ENCODE peak calls at places on chromosome 3, in eight cellular contexts. J is transverse colon, D is suprapubic skin, N is SK-N-SH, V is stomach, L is H1, W is GM23338, O is breast epithelium. F is an unnamed sample.
A peak's percentile ranks its signal among the peaks of the same experiment; 100 is the strongest.

GRCh38 chr3:111967651-111968274 is 11.1 kb upstream of the ABHD10 start:
- DNase-seq in J (peak; percentile 85), D (peak; percentile 84), N (peak; percentile 46), V (peak; percentile 87), L (peak; percentile 58), W (peak; percentile 95), O (peak; percentile 86), F (peak; percentile 92)

GRCh38 chr3:87260270-87260669 is 16.1 kb downstream of the POU1F1 start:
- DNase-seq in J (peak; percentile 28), D (no peak), N (peak; percentile 15), V (peak; percentile 38), L (no peak), W (peak; percentile 87), O (no peak), F (no peak)

GRCh38 chr3:48558446-48559134 is 2.0 kb upstream of the PFKFB4 start:
- DNase-seq in J (peak; percentile 43), D (no peak), N (peak; percentile 49), V (no peak), L (no peak), W (no peak), O (no peak), F (peak; percentile 80)

GRCh38 chr3:86830566-86830965 is 160.4 kb downstream of the VGLL3 start:
- DNase-seq in J (no peak), D (no peak), N (no peak), V (no peak), L (no peak), W (no peak), O (no peak), F (no peak)

GRCh38 chr3:150825192-150825915 is 62.4 kb upstream of the SIAH2 start:
- DNase-seq in J (no peak), D (no peak), N (no peak), V (no peak), L (no peak), W (no peak), O (no peak), F (no peak)

GRCh38 chr3:171829841-171830559 is 13.1 kb upstream of the TMEM212 start:
- DNase-seq in J (peak; percentile 72), D (no peak), N (peak; percentile 59), V (peak; percentile 74), L (no peak), W (peak; percentile 86), O (peak; percentile 61), F (peak; percentile 89)

GRCh38 chr3:58093573-58094195 is 85.5 kb downstream of the FLNB start:
- DNase-seq in J (no peak), D (no peak), N (no peak), V (no peak), L (no peak), W (no peak), O (no peak), F (peak; percentile 21)

GRCh38 chr3:111326144-111326995 is 215.6 kb upstream of the CD96 start:
- DNase-seq in J (no peak), D (no peak), N (no peak), V (no peak), L (no peak), W (no peak), O (no peak), F (no peak)

GRCh38 chr3:12968541-12968940 is 104.7 kb downstream of the IQSEC1 start:
- DNase-seq in J (no peak), D (peak; percentile 64), N (no peak), V (no peak), L (no peak), W (no peak), O (no peak), F (no peak)

GRCh38 chr3:115165701-115166100 is 18.6 kb upstream of the ZBTB20 start:
- DNase-seq in J (no peak), D (no peak), N (no peak), V (no peak), L (no peak), W (no peak), O (no peak), F (no peak)

GRCh38 chr3:51338632-51339031 is 46.5 kb upstream of the MANF start:
- DNase-seq in J (no peak), D (no peak), N (no peak), V (peak; percentile 64), L (no peak), W (no peak), O (no peak), F (peak; percentile 14)

GRCh38 chr3:180804871-180805430 is 107.5 kb upstream of the FXR1 start:
- DNase-seq in J (no peak), D (no peak), N (no peak), V (no peak), L (peak; percentile 65), W (peak; percentile 92), O (no peak), F (no peak)

GRCh38 chr3:126014252-126014651 is 45.3 kb downstream of the ROPN1B start:
- DNase-seq in J (no peak), D (no peak), N (no peak), V (no peak), L (no peak), W (no peak), O (no peak), F (peak; percentile 42)

GRCh38 chr3:120265989-120266388 is 19.0 kb downstream of the GPR156 start:
- DNase-seq in J (no peak), D (no peak), N (no peak), V (no peak), L (no peak), W (no peak), O (no peak), F (no peak)

GRCh38 chr3:135125171-135125801 is 330.2 kb downstream of the EPHB1 start:
- DNase-seq in J (no peak), D (no peak), N (no peak), V (no peak), L (no peak), W (peak; percentile 77), O (no peak), F (no peak)

DNA sequence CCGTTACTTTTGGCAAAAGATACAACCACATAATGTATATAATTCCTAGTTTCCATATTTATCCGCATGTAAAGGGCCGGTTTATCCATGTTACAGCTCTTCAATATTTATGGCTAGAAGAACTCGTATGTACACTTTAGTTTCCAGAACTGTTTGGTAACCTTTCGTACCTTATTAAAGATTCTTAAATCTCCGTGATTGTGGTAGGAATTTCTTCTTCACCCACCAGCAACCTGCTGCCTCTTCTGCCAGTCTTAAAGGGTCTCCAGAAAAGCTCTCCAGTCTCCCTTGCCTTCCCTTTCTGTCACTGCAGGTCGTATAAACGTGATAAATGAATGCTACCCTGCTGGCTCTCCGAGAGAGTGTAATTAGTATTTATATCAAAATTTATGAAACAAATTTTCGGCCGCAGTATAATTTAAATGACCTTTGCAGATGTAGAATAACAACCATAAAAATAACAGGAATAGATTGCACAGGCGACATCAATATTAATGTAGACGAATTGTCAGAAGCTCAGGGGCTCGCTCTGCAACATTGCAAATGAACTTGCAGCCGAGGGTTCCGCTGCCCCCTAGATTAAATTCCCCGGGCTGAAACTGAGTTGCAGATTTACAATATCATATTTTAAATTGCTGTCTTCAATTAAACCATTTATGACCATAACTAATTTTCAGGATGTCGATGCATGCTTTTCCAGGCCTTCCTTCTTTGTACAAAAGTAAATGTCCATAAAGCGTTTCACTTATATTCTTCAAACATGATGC is 5.4 kb downstream of the ZIC1 start:
- DNase-seq in J (no peak), D (no peak), N (no peak), V (no peak), L (no peak), W (no peak), O (no peak), F (no peak)
- TF ChIP-seq POLR2AphosphoS5 in J (no peak), D (no peak), N (no peak), V (no peak), L (no peak), W (no peak), O (no peak), F (no peak)

GRCh38 chr3:147662705-147663104 is 253.5 kb downstream of the ZIC1 start:
- DNase-seq in J (no peak), D (no peak), N (no peak), V (no peak), L (no peak), W (no peak), O (no peak), F (no peak)
- H3K27me3 ChIP-seq in J (no peaks in the 10 kb centered on the region), D (no peaks in the 10 kb centered on the region), N (no peaks in the 10 kb centered on the region), V (no peaks in the 10 kb centered on the region), L (no peaks in the 10 kb centered on the region), W (no peaks in the 10 kb centered on the region), O (no peaks in the 10 kb centered on the region), F (no peaks in the 10 kb centered on the region)

DNA sequence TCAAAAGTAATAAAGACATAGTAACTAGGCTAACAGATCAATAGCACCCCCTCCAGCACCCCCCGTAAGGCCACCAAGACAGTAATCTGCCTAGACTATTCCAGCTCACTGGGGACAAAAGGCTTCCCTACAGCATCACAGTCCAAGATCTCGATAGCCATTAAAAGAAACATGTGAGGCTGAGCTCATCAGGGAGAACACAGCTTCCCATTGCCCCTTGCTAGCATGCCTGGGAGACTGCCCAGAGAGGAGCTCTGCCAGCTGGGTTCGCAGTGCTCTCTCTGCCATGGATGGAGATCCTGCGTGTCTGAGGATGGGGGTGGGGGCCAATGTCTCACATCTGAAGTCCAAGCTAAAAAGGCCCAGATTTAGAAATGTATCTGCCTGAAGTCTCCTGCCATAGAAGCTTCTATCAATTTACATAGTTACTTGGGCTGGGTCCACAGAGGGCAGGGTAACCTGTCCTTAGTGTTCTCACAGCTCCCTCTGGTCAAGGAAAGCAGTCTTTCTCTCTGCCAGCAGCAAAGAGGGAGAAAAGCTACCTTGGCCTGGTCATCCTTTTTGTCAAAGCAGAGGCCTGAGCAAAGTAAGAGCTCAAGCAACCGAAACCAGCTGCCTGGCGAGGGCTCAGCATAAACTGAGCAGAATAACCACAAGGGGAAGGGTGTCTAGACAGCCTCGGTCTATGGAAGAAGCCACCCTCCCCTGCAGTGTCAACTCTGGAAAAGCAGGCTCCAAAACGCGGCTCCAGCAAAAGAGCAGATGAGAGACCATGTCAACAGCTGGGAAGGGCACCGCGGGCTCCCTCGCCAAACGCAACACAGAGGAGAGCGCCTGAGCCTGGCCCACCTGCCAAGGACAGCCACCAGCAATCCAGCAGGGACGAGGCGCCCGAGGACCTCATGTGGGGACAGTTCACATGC is 17.6 kb downstream of the LRIG1 start:
- DNase-seq in J (peak; percentile 57), D (no peak), N (peak; percentile 16), V (peak; percentile 59), L (no peak), W (no peak), O (no peak), F (peak; percentile 94)
- H3K4me1 ChIP-seq in J (peaks cover 85% of the 10 kb centered on the region), D (peaks cover 66% of the 10 kb centered on the region), N (peaks cover 9% of the 10 kb centered on the region), V (peaks cover 75% of the 10 kb centered on the region), L (peaks cover 8% of the 10 kb centered on the region), W (peaks cover 99% of the 10 kb centered on the region), O (peaks cover 15% of the 10 kb centered on the region), F (peaks cover 100% of the 10 kb centered on the region)

GRCh38 chr3:197178998-197179397 is 119.4 kb downstream of the DLG1 start:
- DNase-seq in J (no peak), D (no peak), N (no peak), V (no peak), L (no peak), W (no peak), O (no peak), F (no peak)

GRCh38 chr3:197173620-197174019 is 124.8 kb downstream of the DLG1 start:
- DNase-seq in J (no peak), D (no peak), N (no peak), V (no peak), L (no peak), W (no peak), O (no peak), F (no peak)

GRCh38 chr3:197175503-197175902 is 122.9 kb downstream of the DLG1 start:
- DNase-seq in J (no peak), D (no peak), N (no peak), V (no peak), L (no peak), W (no peak), O (no peak), F (no peak)

GRCh38 chr3:197171481-197172067 is 126.8 kb downstream of the DLG1 start:
- DNase-seq in J (no peak), D (no peak), N (peak; percentile 27), V (no peak), L (no peak), W (no peak), O (no peak), F (no peak)

GRCh38 chr3:197174927-197175326 is 123.5 kb downstream of the DLG1 start:
- DNase-seq in J (no peak), D (no peak), N (no peak), V (no peak), L (no peak), W (peak; percentile 23), O (no peak), F (no peak)
- TF ChIP-seq POLR2AphosphoS5 in J (no peak), D (no peak), N (no peak), V (no peak), L (no peak), W (no peak), O (no peak), F (no peak)